ENCODE peak calls at places on chromosomes 12 and 14, in five cellular contexts. One of them, this sample, is unnamed.

GRCh38 chr12:83471341-83471740 is 784.6 kb downstream of the TMTC2 start:
- DNase-seq in GM12878: no peak
- DNase-seq in fibroblast of pulmonary artery: no peak
- DNase-seq in stomach: no peak
- DNase-seq in suprapubic skin: no peak
- DNase-seq in this sample: no peak

GRCh38 chr12:65962921-65963883 is 138.9 kb downstream of the HMGA2 start:
- DNase-seq in fibroblast of pulmonary artery: no peak
- DNase-seq in GM12878: no peak
- DNase-seq in stomach: no peak
- DNase-seq in suprapubic skin: no peak
- DNase-seq in this sample: no peak

GRCh38 chr12:857611-858010 is 91.9 kb downstream of the RAD52 start:
- DNase-seq in GM12878: no peak
- DNase-seq in fibroblast of pulmonary artery: peak
- DNase-seq in stomach: no peak
- DNase-seq in suprapubic skin: no peak
- DNase-seq in this sample: no peak

GRCh38 chr12:114131824-114132223 is 165.7 kb upstream of the RBM19 start:
- DNase-seq in fibroblast of pulmonary artery: no peak
- DNase-seq in GM12878: no peak
- DNase-seq in stomach: no peak
- DNase-seq in suprapubic skin: no peak
- DNase-seq in this sample: no peak

GRCh38 chr12:98126637-98127335 is 388.6 kb upstream of the TMPO start:
- DNase-seq in GM12878: no peak
- DNase-seq in stomach: no peak
- DNase-seq in suprapubic skin: no peak
- DNase-seq in fibroblast of pulmonary artery: no peak
- DNase-seq in this sample: no peak

GRCh38 chr14:32635103-32635719 is 303.5 kb upstream of the NPAS3 start:
- DNase-seq in GM12878: no peak
- DNase-seq in stomach: no peak
- DNase-seq in fibroblast of pulmonary artery: peak
- DNase-seq in suprapubic skin: no peak
- DNase-seq in this sample: no peak

GRCh38 chr14:72792051-72792788 is 101.7 kb downstream of the DPF3 start:
- DNase-seq in fibroblast of pulmonary artery: no peak
- DNase-seq in suprapubic skin: peak
- DNase-seq in stomach: no peak
- DNase-seq in GM12878: no peak
- DNase-seq in this sample: no peak

GRCh38 chr12:49671051-49671765 is 36.0 kb downstream of the FMNL3 start:
- DNase-seq in suprapubic skin: no peak
- DNase-seq in GM12878: no peak
- DNase-seq in stomach: peak
- DNase-seq in fibroblast of pulmonary artery: no peak
- DNase-seq in this sample: no peak

GRCh38 chr12:26309646-26310045 is 114.3 kb downstream of the SSPN start:
- DNase-seq in GM12878: no peak
- DNase-seq in fibroblast of pulmonary artery: no peak
- DNase-seq in suprapubic skin: no peak
- DNase-seq in stomach: no peak
- DNase-seq in this sample: no peak

GRCh38 chr12:110931315-110931728 is 10.9 kb upstream of the MYL2 start:
- DNase-seq in suprapubic skin: no peak
- DNase-seq in stomach: no peak
- DNase-seq in GM12878: no peak
- DNase-seq in fibroblast of pulmonary artery: no peak
- DNase-seq in this sample: no peak

GRCh38 chr12:132488127-132489077 is 1.5 kb upstream of the FBRSL1 start:
- DNase-seq in fibroblast of pulmonary artery: no peak
- DNase-seq in suprapubic skin: no peak
- DNase-seq in GM12878: no peak
- DNase-seq in stomach: no peak
- DNase-seq in this sample: no peak

GRCh38 chr14:91111443-91111842 is 2.4 kb upstream of the DGLUCY start:
- DNase-seq in suprapubic skin: no peak
- DNase-seq in GM12878: no peak
- DNase-seq in fibroblast of pulmonary artery: no peak
- DNase-seq in stomach: no peak
- DNase-seq in this sample: no peak

GRCh38 chr14:101187017-101187815 is 283.7 kb upstream of the RTL1 start:
- DNase-seq in fibroblast of pulmonary artery: no peak
- DNase-seq in GM12878: no peak
- DNase-seq in stomach: peak
- DNase-seq in suprapubic skin: no peak
- DNase-seq in this sample: no peak

GRCh38 chr12:1809606-1810140 is 10.7 kb upstream of the LRTM2 start:
- DNase-seq in fibroblast of pulmonary artery: no peak
- DNase-seq in GM12878: no peak
- DNase-seq in stomach: no peak
- DNase-seq in suprapubic skin: no peak
- DNase-seq in this sample: no peak

GRCh38 chr14:35687335-35687939 is 121.7 kb downstream of the RALGAPA1 start:
- DNase-seq in stomach: no peak
- DNase-seq in fibroblast of pulmonary artery: peak
- DNase-seq in suprapubic skin: no peak
- DNase-seq in GM12878: peak
- DNase-seq in this sample: no peak

GRCh38 chr12:112837629-112838191 is 46.2 kb downstream of the RPH3A start:
- DNase-seq in fibroblast of pulmonary artery: peak
- DNase-seq in GM12878: no peak
- DNase-seq in suprapubic skin: no peak
- DNase-seq in stomach: no peak
- DNase-seq in this sample: no peak

GRCh38 chr14:57391609-57392195 is 1.3 kb downstream of the NAA30 start:
- DNase-seq in stomach: no peak
- DNase-seq in fibroblast of pulmonary artery: no peak
- DNase-seq in GM12878: no peak
- DNase-seq in suprapubic skin: no peak
- DNase-seq in this sample: no peak

GRCh38 chr14:50303744-50304471 is 8.1 kb downstream of the L2HGDH start:
- DNase-seq in fibroblast of pulmonary artery: peak
- DNase-seq in suprapubic skin: no peak
- DNase-seq in GM12878: no peak
- DNase-seq in stomach: peak
- DNase-seq in this sample: no peak

GRCh38 chr12:21694660-21695059 is 37.0 kb upstream of the LDHB start:
- DNase-seq in suprapubic skin: no peak
- DNase-seq in fibroblast of pulmonary artery: no peak
- DNase-seq in stomach: no peak
- DNase-seq in GM12878: no peak
- DNase-seq in this sample: no peak

GRCh38 chr12:57176846-57177245 is 29.4 kb upstream of the LRP1-AS start:
- DNase-seq in GM12878: no peak
- DNase-seq in fibroblast of pulmonary artery: no peak
- DNase-seq in suprapubic skin: no peak
- DNase-seq in stomach: no peak
- DNase-seq in this sample: no peak

GRCh38 chr12:51895378-51896135 is 7.7 kb downstream of the ANKRD33 start:
- DNase-seq in GM12878: no peak
- DNase-seq in stomach: no peak
- DNase-seq in fibroblast of pulmonary artery: no peak
- DNase-seq in suprapubic skin: no peak
- DNase-seq in this sample: no peak

GRCh38 chr12:14065094-14065493 is 83.7 kb upstream of the GRIN2B start:
- DNase-seq in GM12878: no peak
- DNase-seq in suprapubic skin: no peak
- DNase-seq in stomach: no peak
- DNase-seq in fibroblast of pulmonary artery: no peak
- DNase-seq in this sample: no peak

GRCh38 chr12:24431872-24432271 is 482.4 kb upstream of the SOX5 start:
- DNase-seq in GM12878: no peak
- DNase-seq in stomach: no peak
- DNase-seq in suprapubic skin: no peak
- DNase-seq in fibroblast of pulmonary artery: no peak
- DNase-seq in this sample: no peak

GRCh38 chr12:113818833-113819232 is 147.3 kb downstream of the RBM19 start:
- DNase-seq in suprapubic skin: no peak
- DNase-seq in fibroblast of pulmonary artery: peak
- DNase-seq in stomach: no peak
- DNase-seq in GM12878: no peak
- DNase-seq in this sample: no peak

GRCh38 chr12:96811083-96811482 is 96.0 kb upstream of the NEDD1 start:
- DNase-seq in fibroblast of pulmonary artery: peak
- DNase-seq in GM12878: no peak
- DNase-seq in suprapubic skin: no peak
- DNase-seq in stomach: no peak
- DNase-seq in this sample: no peak

GRCh38 chr14:93231129-93231979 is 24.3 kb downstream of the UBR7 start:
- DNase-seq in suprapubic skin: no peak
- DNase-seq in GM12878: no peak
- DNase-seq in stomach: no peak
- DNase-seq in fibroblast of pulmonary artery: peak
- DNase-seq in this sample: no peak

GRCh38 chr12:58967551-58967950 is 47.2 kb upstream of the LRIG3 start:
- DNase-seq in GM12878: no peak
- DNase-seq in stomach: no peak
- DNase-seq in suprapubic skin: no peak
- DNase-seq in fibroblast of pulmonary artery: peak
- DNase-seq in this sample: no peak

GRCh38 chr12:113887906-113888305 is 78.2 kb downstream of the RBM19 start:
- DNase-seq in suprapubic skin: no peak
- DNase-seq in stomach: no peak
- DNase-seq in fibroblast of pulmonary artery: no peak
- DNase-seq in GM12878: no peak
- DNase-seq in this sample: no peak

GRCh38 chr12:24551368-24551767 is 397.5 kb downstream of the BCAT1 start:
- DNase-seq in suprapubic skin: no peak
- DNase-seq in stomach: no peak
- DNase-seq in GM12878: no peak
- DNase-seq in fibroblast of pulmonary artery: no peak
- DNase-seq in this sample: no peak

GRCh38 chr14:91231446-91231845 is 13.1 kb downstream of the GPR68 start:
- DNase-seq in stomach: no peak
- DNase-seq in suprapubic skin: no peak
- DNase-seq in GM12878: no peak
- DNase-seq in fibroblast of pulmonary artery: no peak
- DNase-seq in this sample: no peak

GRCh38 chr14:22545842-22546721 is 42.9 kb downstream of the DAD1 start:
- DNase-seq in suprapubic skin: no peak
- DNase-seq in stomach: no peak
- DNase-seq in fibroblast of pulmonary artery: peak
- DNase-seq in GM12878: no peak
- DNase-seq in this sample: no peak

GRCh38 chr12:31491819-31492598 is 98.9 kb downstream of the DENND5B start:
- DNase-seq in suprapubic skin: no peak
- DNase-seq in fibroblast of pulmonary artery: peak
- DNase-seq in GM12878: no peak
- DNase-seq in stomach: no peak
- DNase-seq in this sample: no peak

GRCh38 chr14:75095690-75096089 is 26.2 kb downstream of the ZC2HC1C start:
- DNase-seq in GM12878: no peak
- DNase-seq in suprapubic skin: no peak
- DNase-seq in fibroblast of pulmonary artery: no peak
- DNase-seq in stomach: no peak
- DNase-seq in this sample: no peak

GRCh38 chr12:104747956-104748355 is 210.1 kb downstream of the SLC41A2 start:
- DNase-seq in GM12878: no peak
- DNase-seq in suprapubic skin: no peak
- DNase-seq in stomach: no peak
- DNase-seq in fibroblast of pulmonary artery: no peak
- DNase-seq in this sample: no peak

GRCh38 chr14:90831821-90832220 is 15.6 kb upstream of the TTC7B start:
- DNase-seq in GM12878: no peak
- DNase-seq in stomach: no peak
- DNase-seq in fibroblast of pulmonary artery: no peak
- DNase-seq in suprapubic skin: no peak
- DNase-seq in this sample: no peak

GRCh38 chr12:131830335-131831020 is 2.3 kb downstream of the MMP17 start:
- DNase-seq in fibroblast of pulmonary artery: peak
- DNase-seq in GM12878: no peak
- DNase-seq in suprapubic skin: peak
- DNase-seq in stomach: peak
- DNase-seq in this sample: peak

GRCh38 chr14:89957791-89958190 is 2.1 kb downstream of the TDP1 start:
- DNase-seq in suprapubic skin: no peak
- DNase-seq in stomach: no peak
- DNase-seq in fibroblast of pulmonary artery: no peak
- DNase-seq in GM12878: no peak
- DNase-seq in this sample: no peak

GRCh38 chr12:40327506-40327905 is 102.7 kb downstream of the LRRK2 start:
- DNase-seq in GM12878: no peak
- DNase-seq in stomach: no peak
- DNase-seq in suprapubic skin: no peak
- DNase-seq in fibroblast of pulmonary artery: no peak
- DNase-seq in this sample: no peak

GRCh38 chr12:40330180-40330579 is 105.4 kb downstream of the LRRK2 start:
- DNase-seq in stomach: no peak
- DNase-seq in GM12878: no peak
- DNase-seq in suprapubic skin: no peak
- DNase-seq in fibroblast of pulmonary artery: no peak
- DNase-seq in this sample: no peak

GRCh38 chr12:40325349-40325960 is 100.7 kb downstream of the LRRK2 start:
- DNase-seq in suprapubic skin: no peak
- DNase-seq in stomach: no peak
- DNase-seq in fibroblast of pulmonary artery: peak
- DNase-seq in GM12878: no peak
- DNase-seq in this sample: no peak
- TF ChIP-seq CTCF in suprapubic skin: no peak
- TF ChIP-seq CTCF in stomach: no peak
- TF ChIP-seq CTCF in fibroblast of pulmonary artery: peak
- TF ChIP-seq CTCF in GM12878: peak
- TF ChIP-seq CTCF in this sample: peak

DNA sequence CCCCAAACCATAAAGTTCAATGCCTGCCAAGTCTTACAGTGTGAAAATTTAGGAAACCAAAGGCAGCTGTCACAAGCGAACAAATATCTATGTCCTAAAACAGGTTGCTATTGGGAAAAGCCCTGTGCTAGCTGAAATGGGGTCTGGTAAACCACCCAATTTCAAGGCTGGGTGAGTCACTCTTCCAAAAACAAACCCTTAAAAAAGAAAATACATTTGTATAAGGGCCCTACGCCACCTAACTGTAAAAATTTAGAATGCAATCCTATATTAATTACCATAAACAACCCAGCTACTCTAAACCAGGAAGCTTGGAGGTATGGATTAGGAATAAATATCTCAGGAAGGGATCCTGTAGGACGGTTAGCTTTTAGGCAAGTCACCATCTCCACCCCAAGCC is 32.1 kb downstream of the PRMT8 start:
- DNase-seq in GM12878: no peak
- DNase-seq in fibroblast of pulmonary artery: no peak
- DNase-seq in stomach: no peak
- DNase-seq in suprapubic skin: no peak
- DNase-seq in this sample: no peak
- TF ChIP-seq CTCF in GM12878: no peak
- TF ChIP-seq CTCF in fibroblast of pulmonary artery: no peak
- TF ChIP-seq CTCF in stomach: no peak
- TF ChIP-seq CTCF in suprapubic skin: no peak
- TF ChIP-seq CTCF in this sample: no peak

GRCh38 chr14:37586783-37587428 is 8.1 kb downstream of the FOXA1 start:
- DNase-seq in suprapubic skin: no peak
- DNase-seq in fibroblast of pulmonary artery: no peak
- DNase-seq in GM12878: no peak
- DNase-seq in stomach: no peak
- DNase-seq in this sample: no peak
- TF ChIP-seq CTCF in suprapubic skin: no peak
- TF ChIP-seq CTCF in fibroblast of pulmonary artery: no peak
- TF ChIP-seq CTCF in GM12878: no peak
- TF ChIP-seq CTCF in stomach: no peak
- TF ChIP-seq CTCF in this sample: no peak

GRCh38 chr12:107402041-107403022 is 283.3 kb upstream of the PWP1 start:
- DNase-seq in stomach: peak
- DNase-seq in GM12878: no peak
- DNase-seq in suprapubic skin: no peak
- DNase-seq in fibroblast of pulmonary artery: peak
- DNase-seq in this sample: no peak
- TF ChIP-seq CTCF in stomach: no peak
- TF ChIP-seq CTCF in GM12878: peak
- TF ChIP-seq CTCF in suprapubic skin: peak
- TF ChIP-seq CTCF in fibroblast of pulmonary artery: peak
- TF ChIP-seq CTCF in this sample: peak

This sample was measured in osteocyte.